ENCODE peak calls at places on chromosome 9, in nine cellular contexts. One of them, this sample, is unnamed.
A peak's percentile ranks its signal among the peaks of the same experiment; 100 is the strongest.

GRCh38 chr9:93123561-93124283 is 10.3 kb downstream of the NINJ1 start:
- DNase-seq in adrenal gland: peak; percentile 19
- DNase-seq in neuronal stem cell: no peak
- DNase-seq in PC-3: no peak
- DNase-seq in thyroid gland: peak; percentile 2
- DNase-seq in right cardiac atrium: peak; percentile 47
- DNase-seq in sigmoid colon: peak; percentile 64
- DNase-seq in cardiac muscle cell: no peak
- DNase-seq in suprapubic skin: peak; percentile 59
- DNase-seq in this sample: no peak

GRCh38 chr9:91248707-91249106 is 113.0 kb downstream of the AUH start:
- DNase-seq in PC-3: no peak
- DNase-seq in suprapubic skin: no peak
- DNase-seq in right cardiac atrium: no peak
- DNase-seq in adrenal gland: no peak
- DNase-seq in thyroid gland: no peak
- DNase-seq in cardiac muscle cell: no peak
- DNase-seq in sigmoid colon: no peak
- DNase-seq in neuronal stem cell: no peak
- DNase-seq in this sample: peak; percentile 55

GRCh38 chr9:120477534-120478001 is 102.4 kb downstream of the CDK5RAP2 start:
- DNase-seq in suprapubic skin: peak; percentile 71
- DNase-seq in PC-3: peak; percentile 63
- DNase-seq in thyroid gland: peak; percentile 69
- DNase-seq in cardiac muscle cell: peak; percentile 50
- DNase-seq in adrenal gland: peak; percentile 74
- DNase-seq in sigmoid colon: peak; percentile 68
- DNase-seq in right cardiac atrium: peak; percentile 76
- DNase-seq in neuronal stem cell: peak; percentile 43
- DNase-seq in this sample: peak; percentile 42

GRCh38 chr9:109455391-109455790 is 42.7 kb downstream of the PTPN3 start:
- DNase-seq in suprapubic skin: no peak
- DNase-seq in PC-3: no peak
- DNase-seq in neuronal stem cell: no peak
- DNase-seq in right cardiac atrium: no peak
- DNase-seq in sigmoid colon: no peak
- DNase-seq in cardiac muscle cell: no peak
- DNase-seq in adrenal gland: no peak
- DNase-seq in thyroid gland: no peak
- DNase-seq in this sample: no peak

GRCh38 chr9:99231708-99232107 is 9.6 kb downstream of the SEC61B start:
- DNase-seq in adrenal gland: no peak
- DNase-seq in sigmoid colon: no peak
- DNase-seq in suprapubic skin: no peak
- DNase-seq in PC-3: peak; percentile 6
- DNase-seq in neuronal stem cell: no peak
- DNase-seq in right cardiac atrium: no peak
- DNase-seq in thyroid gland: no peak
- DNase-seq in cardiac muscle cell: peak; percentile 42
- DNase-seq in this sample: no peak

GRCh38 chr9:16286160-16286559 is 584.3 kb downstream of the BNC2 start:
- DNase-seq in thyroid gland: no peak
- DNase-seq in sigmoid colon: no peak
- DNase-seq in PC-3: no peak
- DNase-seq in neuronal stem cell: no peak
- DNase-seq in right cardiac atrium: no peak
- DNase-seq in adrenal gland: no peak
- DNase-seq in cardiac muscle cell: no peak
- DNase-seq in suprapubic skin: no peak
- DNase-seq in this sample: no peak

GRCh38 chr9:98240475-98240874 is 15.0 kb downstream of the TBC1D2 start:
- DNase-seq in PC-3: no peak
- DNase-seq in neuronal stem cell: no peak
- DNase-seq in thyroid gland: no peak
- DNase-seq in right cardiac atrium: no peak
- DNase-seq in adrenal gland: no peak
- DNase-seq in cardiac muscle cell: no peak
- DNase-seq in suprapubic skin: no peak
- DNase-seq in sigmoid colon: peak; percentile 9
- DNase-seq in this sample: no peak

GRCh38 chr9:96156151-96156550 is 145.8 kb downstream of the HSD17B3 start:
- DNase-seq in suprapubic skin: no peak
- DNase-seq in thyroid gland: no peak
- DNase-seq in neuronal stem cell: no peak
- DNase-seq in cardiac muscle cell: no peak
- DNase-seq in sigmoid colon: peak; percentile 41
- DNase-seq in adrenal gland: no peak
- DNase-seq in right cardiac atrium: no peak
- DNase-seq in PC-3: no peak
- DNase-seq in this sample: no peak

GRCh38 chr9:136317695-136318094 is 9.6 kb upstream of the GPSM1 start:
- DNase-seq in thyroid gland: no peak
- DNase-seq in PC-3: no peak
- DNase-seq in adrenal gland: no peak
- DNase-seq in neuronal stem cell: no peak
- DNase-seq in cardiac muscle cell: no peak
- DNase-seq in suprapubic skin: no peak
- DNase-seq in right cardiac atrium: peak; percentile 53
- DNase-seq in sigmoid colon: no peak
- DNase-seq in this sample: peak; percentile 5

GRCh38 chr9:100739666-100740065 is 161.8 kb downstream of the CAVIN4 start:
- DNase-seq in cardiac muscle cell: no peak
- DNase-seq in sigmoid colon: no peak
- DNase-seq in right cardiac atrium: no peak
- DNase-seq in neuronal stem cell: no peak
- DNase-seq in suprapubic skin: no peak
- DNase-seq in adrenal gland: no peak
- DNase-seq in PC-3: peak; percentile 25
- DNase-seq in thyroid gland: no peak
- DNase-seq in this sample: no peak

GRCh38 chr9:98538203-98538602 is 170.5 kb downstream of the GABBR2 start:
- DNase-seq in PC-3: no peak
- DNase-seq in adrenal gland: no peak
- DNase-seq in cardiac muscle cell: no peak
- DNase-seq in thyroid gland: no peak
- DNase-seq in right cardiac atrium: no peak
- DNase-seq in neuronal stem cell: no peak
- DNase-seq in sigmoid colon: no peak
- DNase-seq in suprapubic skin: no peak
- DNase-seq in this sample: no peak

GRCh38 chr9:134306583-134307222 is 19.6 kb upstream of the RXRA start:
- DNase-seq in cardiac muscle cell: no peak
- DNase-seq in suprapubic skin: peak; percentile 37
- DNase-seq in thyroid gland: no peak
- DNase-seq in neuronal stem cell: no peak
- DNase-seq in right cardiac atrium: peak; percentile 36
- DNase-seq in adrenal gland: no peak
- DNase-seq in sigmoid colon: peak; percentile 45
- DNase-seq in PC-3: no peak
- DNase-seq in this sample: peak; percentile 8
- H3K27ac ChIP-seq in cardiac muscle cell: no peak overlapping the region
- H3K27ac ChIP-seq in suprapubic skin: no peak overlapping the region
- H3K27ac ChIP-seq in thyroid gland: no peak overlapping the region
- H3K27ac ChIP-seq in neuronal stem cell: no peak overlapping the region
- H3K27ac ChIP-seq in right cardiac atrium: no peak overlapping the region
- H3K27ac ChIP-seq in adrenal gland: no peak overlapping the region
- H3K27ac ChIP-seq in sigmoid colon: no peak overlapping the region
- H3K27ac ChIP-seq in PC-3: no peak overlapping the region
- H3K27ac ChIP-seq in this sample: no peak overlapping the region

GRCh38 chr9:134321571-134321930 is 4.7 kb upstream of the RXRA start:
- DNase-seq in right cardiac atrium: peak; percentile 55
- DNase-seq in adrenal gland: peak; percentile 6
- DNase-seq in suprapubic skin: peak; percentile 40
- DNase-seq in neuronal stem cell: no peak
- DNase-seq in thyroid gland: no peak
- DNase-seq in sigmoid colon: peak; percentile 37
- DNase-seq in PC-3: no peak
- DNase-seq in cardiac muscle cell: no peak
- DNase-seq in this sample: no peak
- H3K4me1 ChIP-seq in right cardiac atrium: peaks cover 6% of the 10 kb centered on the region
- H3K4me1 ChIP-seq in adrenal gland: no peaks in the 10 kb centered on the region
- H3K4me1 ChIP-seq in suprapubic skin: peaks cover 31% of the 10 kb centered on the region
- H3K4me1 ChIP-seq in neuronal stem cell: peaks cover 30% of the 10 kb centered on the region
- H3K4me1 ChIP-seq in thyroid gland: peaks cover 28% of the 10 kb centered on the region
- H3K4me1 ChIP-seq in sigmoid colon: peaks cover 46% of the 10 kb centered on the region
- H3K4me1 ChIP-seq in PC-3: peaks cover 6% of the 10 kb centered on the region
- H3K4me1 ChIP-seq in cardiac muscle cell: peaks cover 77% of the 10 kb centered on the region
- H3K4me1 ChIP-seq in this sample: peaks cover 6% of the 10 kb centered on the region

GRCh38 chr9:27371382-27371781 is 74.4 kb upstream of the EQTN start:
- DNase-seq in neuronal stem cell: no peak
- DNase-seq in cardiac muscle cell: no peak
- DNase-seq in adrenal gland: no peak
- DNase-seq in sigmoid colon: no peak
- DNase-seq in thyroid gland: no peak
- DNase-seq in PC-3: peak; percentile 39
- DNase-seq in right cardiac atrium: no peak
- DNase-seq in suprapubic skin: no peak
- DNase-seq in this sample: no peak
- H3K27ac ChIP-seq in neuronal stem cell: no peak overlapping the region
- H3K27ac ChIP-seq in cardiac muscle cell: no peak overlapping the region
- H3K27ac ChIP-seq in adrenal gland: no peak overlapping the region
- H3K27ac ChIP-seq in sigmoid colon: no peak overlapping the region
- H3K27ac ChIP-seq in thyroid gland: no peak overlapping the region
- H3K27ac ChIP-seq in PC-3: peak overlapping the region; percentile 32
- H3K27ac ChIP-seq in right cardiac atrium: no peak overlapping the region
- H3K27ac ChIP-seq in suprapubic skin: no peak overlapping the region
- H3K27ac ChIP-seq in this sample: no peak overlapping the region

GRCh38 chr9:95094002-95094401 is 223.5 kb downstream of the FANCC start:
- DNase-seq in adrenal gland: no peak
- DNase-seq in sigmoid colon: no peak
- DNase-seq in cardiac muscle cell: no peak
- DNase-seq in neuronal stem cell: no peak
- DNase-seq in thyroid gland: no peak
- DNase-seq in PC-3: no peak
- DNase-seq in right cardiac atrium: no peak
- DNase-seq in suprapubic skin: no peak
- DNase-seq in this sample: no peak
- H3K4me1 ChIP-seq in adrenal gland: peaks cover 9% of the 10 kb centered on the region
- H3K4me1 ChIP-seq in sigmoid colon: peaks cover 71% of the 10 kb centered on the region
- H3K4me1 ChIP-seq in cardiac muscle cell: peaks cover 27% of the 10 kb centered on the region
- H3K4me1 ChIP-seq in neuronal stem cell: peaks cover 32% of the 10 kb centered on the region
- H3K4me1 ChIP-seq in thyroid gland: peaks cover 46% of the 10 kb centered on the region
- H3K4me1 ChIP-seq in PC-3: peaks cover 37% of the 10 kb centered on the region
- H3K4me1 ChIP-seq in right cardiac atrium: peaks cover 18% of the 10 kb centered on the region
- H3K4me1 ChIP-seq in suprapubic skin: peaks cover 59% of the 10 kb centered on the region
- H3K4me1 ChIP-seq in this sample: peaks cover 89% of the 10 kb centered on the region

This sample was measured in heart right ventricle.